ENCODE peak calls at places on chromosomes 11 and 22, in five cellular contexts. One of them, this sample, is unnamed.
A peak's percentile ranks its signal among the peaks of the same experiment; 100 is the strongest.

GRCh38 chr22:18042685-18043084 is 18.3 kb upstream of the MICAL3 start:
- DNase-seq in SK-N-SH: no peak
- DNase-seq in HepG2: no peak
- DNase-seq in K562: no peak
- DNase-seq in GM12878: no peak
- DNase-seq in this sample: no peak

GRCh38 chr11:130162733-130163132 is 3.2 kb downstream of the ST14 start:
- DNase-seq in SK-N-SH: no peak
- DNase-seq in HepG2: no peak
- DNase-seq in K562: no peak
- DNase-seq in GM12878: no peak
- DNase-seq in this sample: no peak

GRCh38 chr22:37242395-37242918 is 1.6 kb downstream of the RAC2 start:
- DNase-seq in SK-N-SH: peak; percentile 60
- DNase-seq in HepG2: no peak
- DNase-seq in K562: peak; percentile 89
- DNase-seq in GM12878: peak; percentile 92
- DNase-seq in this sample: no peak

GRCh38 chr11:120057595-120058581 is 80.0 kb downstream of the TRIM29 start:
- DNase-seq in SK-N-SH: no peak
- DNase-seq in HepG2: peak; percentile 5
- DNase-seq in K562: no peak
- DNase-seq in GM12878: no peak
- DNase-seq in this sample: no peak

GRCh38 chr22:42895087-42895486 is 38.0 kb upstream of the ARFGAP3 start:
- DNase-seq in SK-N-SH: no peak
- DNase-seq in HepG2: no peak
- DNase-seq in K562: no peak
- DNase-seq in GM12878: peak; percentile 76
- DNase-seq in this sample: no peak

GRCh38 chr11:65108469-65109123 is 3.1 kb upstream of the TM7SF2 start:
- DNase-seq in SK-N-SH: no peak
- DNase-seq in HepG2: no peak
- DNase-seq in K562: no peak
- DNase-seq in GM12878: no peak
- DNase-seq in this sample: no peak

GRCh38 chr11:79419120-79419519 is 21.7 kb downstream of the TENM4 start:
- DNase-seq in SK-N-SH: no peak
- DNase-seq in HepG2: peak; percentile 7
- DNase-seq in K562: no peak
- DNase-seq in GM12878: no peak
- DNase-seq in this sample: no peak

GRCh38 chr22:49768961-49769690 is 58.5 kb downstream of the BRD1 start:
- DNase-seq in SK-N-SH: peak; percentile 40
- DNase-seq in HepG2: no peak
- DNase-seq in K562: no peak
- DNase-seq in GM12878: no peak
- DNase-seq in this sample: no peak

DNA sequence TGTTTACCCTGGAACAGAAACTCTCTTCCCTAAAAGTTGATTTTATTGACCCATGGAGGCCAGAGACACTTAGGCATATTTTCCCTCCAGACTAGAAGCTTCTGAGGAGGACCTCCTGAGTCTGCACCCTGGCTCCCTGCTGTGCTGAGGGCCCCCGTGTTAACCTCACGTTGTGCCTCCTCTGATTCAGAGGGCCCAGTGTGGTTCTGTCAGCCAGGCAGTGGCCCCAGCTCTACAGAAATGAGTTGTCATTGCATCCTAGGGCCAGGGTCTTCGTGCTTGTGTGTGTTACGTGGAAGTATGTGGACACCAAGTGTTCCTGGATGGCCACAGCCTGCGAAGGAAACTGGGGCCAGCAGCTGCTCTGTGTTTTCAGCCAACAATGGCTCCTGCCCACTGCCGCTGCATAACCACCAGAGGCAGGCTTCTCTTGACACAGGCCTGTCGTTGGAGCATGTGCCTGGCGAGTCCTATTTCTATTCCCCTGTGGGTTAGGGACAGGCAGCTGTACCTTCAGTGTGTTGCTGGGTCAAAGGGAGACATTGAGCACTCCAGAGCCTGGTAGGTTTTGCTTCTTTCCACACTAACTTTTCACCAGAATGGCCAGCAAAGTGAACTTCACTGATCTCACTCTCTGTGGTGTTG is 44.5 kb downstream of the MED15 start:
- DNase-seq in SK-N-SH: no peak
- DNase-seq in HepG2: peak; percentile 53
- DNase-seq in K562: no peak
- DNase-seq in GM12878: no peak
- DNase-seq in this sample: no peak
- TF ChIP-seq FOXM1 in SK-N-SH: no peak
- TF ChIP-seq FOXM1 in HepG2: no peak
- TF ChIP-seq FOXM1 in K562: no peak
- TF ChIP-seq FOXM1 in GM12878: no peak
- TF ChIP-seq FOXM1 in this sample: no peak

GRCh38 chr11:57460017-57460755 is at the start of gene RTN4RL2:
- DNase-seq in SK-N-SH: peak; percentile 91
- DNase-seq in HepG2: peak; percentile 48
- DNase-seq in K562: peak; percentile 90
- DNase-seq in GM12878: no peak
- DNase-seq in this sample: peak; percentile 79
- TF ChIP-seq FOXM1 in SK-N-SH: no peak
- TF ChIP-seq FOXM1 in HepG2: no peak
- TF ChIP-seq FOXM1 in K562: no peak
- TF ChIP-seq FOXM1 in GM12878: no peak
- TF ChIP-seq FOXM1 in this sample: no peak

GRCh38 chr11:47241740-47242400 is 6.7 kb downstream of the ACP2 start:
- DNase-seq in SK-N-SH: peak; percentile 3
- DNase-seq in HepG2: no peak
- DNase-seq in K562: no peak
- DNase-seq in GM12878: no peak
- DNase-seq in this sample: no peak
- TF ChIP-seq FOXM1 in SK-N-SH: no peak
- TF ChIP-seq FOXM1 in HepG2: no peak
- TF ChIP-seq FOXM1 in K562: no peak
- TF ChIP-seq FOXM1 in GM12878: no peak
- TF ChIP-seq FOXM1 in this sample: no peak

GRCh38 chr11:123438191-123438627 is 8.1 kb downstream of the GRAMD1B start:
- DNase-seq in SK-N-SH: no peak
- DNase-seq in HepG2: no peak
- DNase-seq in K562: no peak
- DNase-seq in GM12878: no peak
- DNase-seq in this sample: no peak
- TF ChIP-seq FOXM1 in SK-N-SH: no peak
- TF ChIP-seq FOXM1 in HepG2: no peak
- TF ChIP-seq FOXM1 in K562: no peak
- TF ChIP-seq FOXM1 in GM12878: no peak
- TF ChIP-seq FOXM1 in this sample: no peak

DNA sequence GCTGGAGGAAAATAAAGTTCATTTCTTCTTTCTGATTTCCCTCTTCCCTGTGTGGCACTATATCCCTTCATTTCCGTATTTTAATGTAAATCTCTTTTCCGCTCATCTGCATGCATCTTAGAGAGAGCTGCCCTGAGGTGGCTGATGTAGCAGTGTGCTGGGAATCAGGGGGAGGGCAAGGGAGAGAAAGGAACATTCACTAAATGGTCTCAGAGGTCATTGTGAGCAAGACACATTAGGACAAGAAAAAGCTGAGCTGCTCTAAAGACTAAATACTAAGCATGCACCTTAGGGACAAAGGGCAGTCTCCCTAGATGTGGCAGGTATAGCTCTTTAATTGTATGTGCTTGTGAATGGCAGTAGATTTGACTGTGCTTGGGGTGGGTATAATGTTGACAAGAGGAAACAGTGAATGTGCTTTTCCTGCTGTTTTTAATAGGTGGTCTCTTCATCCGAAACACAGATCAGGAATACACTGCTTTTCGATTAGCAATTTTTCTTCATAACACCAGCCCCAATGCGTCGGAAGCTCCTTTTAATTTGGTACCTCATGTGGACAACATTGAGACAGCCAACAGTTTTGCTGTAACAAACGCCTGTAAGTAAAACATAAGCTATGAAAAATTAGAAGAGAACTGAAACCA is 2.1 kb downstream of the GRIA4 start:
- DNase-seq in SK-N-SH: peak; percentile 19
- DNase-seq in HepG2: no peak
- DNase-seq in K562: no peak
- DNase-seq in GM12878: no peak
- DNase-seq in this sample: no peak
- TF ChIP-seq FOXM1 in SK-N-SH: no peak
- TF ChIP-seq FOXM1 in HepG2: no peak
- TF ChIP-seq FOXM1 in K562: no peak
- TF ChIP-seq FOXM1 in GM12878: no peak
- TF ChIP-seq FOXM1 in this sample: no peak

DNA sequence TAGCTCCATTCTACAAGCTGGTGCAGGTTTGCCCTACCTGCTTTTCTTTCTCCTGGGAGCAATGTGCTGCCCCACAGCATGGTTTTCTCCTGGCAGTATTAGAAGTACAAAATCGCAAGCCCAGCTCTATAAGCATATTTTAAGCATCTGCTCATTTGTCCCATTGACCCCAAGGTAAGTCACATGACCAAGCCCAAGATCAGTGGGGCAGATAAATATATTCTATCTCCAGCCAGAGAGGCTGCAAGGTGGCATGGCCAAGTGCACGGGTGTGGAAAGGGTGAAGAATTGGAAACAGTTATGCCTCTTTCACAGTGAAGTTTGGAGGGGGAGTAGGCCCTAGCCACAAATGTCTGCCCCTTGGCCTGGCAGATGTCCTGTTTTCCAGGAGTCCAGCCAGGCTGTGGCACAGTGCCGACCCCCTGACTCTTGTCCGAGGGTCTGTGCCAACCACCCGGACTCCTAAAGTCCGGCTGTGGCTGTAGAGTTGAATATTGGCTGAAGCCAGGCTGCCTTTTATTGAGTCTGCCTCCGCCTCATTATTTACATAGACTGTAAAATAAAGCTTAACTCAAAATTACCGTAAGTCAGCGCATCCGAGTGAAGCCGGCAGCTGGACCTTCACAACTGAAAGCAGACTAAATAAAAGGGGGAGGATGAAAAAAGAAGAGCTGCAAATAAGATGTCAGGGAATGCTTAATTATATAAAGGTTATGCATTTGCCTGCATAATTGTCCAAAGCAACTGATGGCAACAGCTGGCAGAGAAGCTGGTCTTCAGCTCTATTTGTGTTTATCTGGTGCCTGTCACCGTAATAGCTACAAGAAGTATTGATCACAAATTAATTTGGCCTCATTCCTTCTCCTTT is 165.6 kb downstream of the COMMD9 start:
- DNase-seq in SK-N-SH: no peak
- DNase-seq in HepG2: no peak
- DNase-seq in K562: no peak
- DNase-seq in GM12878: no peak
- DNase-seq in this sample: no peak
- TF ChIP-seq FOXM1 in SK-N-SH: no peak
- TF ChIP-seq FOXM1 in HepG2: no peak
- TF ChIP-seq FOXM1 in K562: no peak
- TF ChIP-seq FOXM1 in GM12878: no peak
- TF ChIP-seq FOXM1 in this sample: no peak

DNA sequence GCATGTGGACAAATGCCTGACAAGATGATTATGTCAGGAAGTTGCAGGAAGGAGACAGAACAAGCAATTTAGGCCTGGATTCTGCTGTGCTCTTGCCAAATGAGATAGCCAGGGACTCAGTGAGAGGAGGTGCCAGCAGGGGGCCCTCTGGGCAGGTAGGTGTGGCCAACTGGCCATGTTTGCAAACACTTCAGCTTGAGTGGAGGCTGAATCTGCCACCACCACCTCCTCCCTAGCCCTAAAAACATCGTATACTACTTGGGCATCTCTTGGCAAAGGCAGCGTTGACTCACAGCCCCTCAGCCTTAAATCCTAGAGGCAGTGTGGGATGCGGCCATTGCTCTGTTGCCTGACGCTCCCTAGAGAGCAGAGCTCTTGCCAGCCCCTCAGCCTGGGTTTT is 95.1 kb upstream of the PLET1 start:
- DNase-seq in SK-N-SH: peak; percentile 46
- DNase-seq in HepG2: no peak
- DNase-seq in K562: peak; percentile 38
- DNase-seq in GM12878: no peak
- DNase-seq in this sample: peak; percentile 47
- TF ChIP-seq FOXM1 in SK-N-SH: no peak
- TF ChIP-seq FOXM1 in HepG2: no peak
- TF ChIP-seq FOXM1 in K562: no peak
- TF ChIP-seq FOXM1 in GM12878: no peak
- TF ChIP-seq FOXM1 in this sample: no peak

DNA sequence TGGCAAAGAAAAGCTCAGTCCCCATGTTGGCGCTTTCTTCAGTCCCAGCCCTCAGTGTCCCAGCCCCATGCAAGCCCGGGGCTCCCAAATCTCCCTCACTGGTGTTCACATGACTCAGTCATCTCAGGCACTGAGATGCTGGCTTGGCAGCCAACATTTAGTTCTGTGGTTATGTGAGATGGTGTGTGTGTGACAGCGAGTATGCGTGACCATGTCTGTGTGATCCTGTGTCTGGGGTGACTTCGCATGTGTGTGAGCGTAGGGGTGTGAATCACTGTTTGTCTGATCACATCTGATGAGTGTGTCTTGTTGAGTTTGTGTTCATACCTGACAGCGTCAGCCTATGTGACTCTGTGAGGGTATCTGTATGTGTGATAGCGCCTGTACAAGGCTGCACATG is 16.2 kb downstream of the CREB3L1 start:
- DNase-seq in SK-N-SH: no peak
- DNase-seq in HepG2: no peak
- DNase-seq in K562: no peak
- DNase-seq in GM12878: no peak
- DNase-seq in this sample: no peak
- TF ChIP-seq FOXM1 in SK-N-SH: no peak
- TF ChIP-seq FOXM1 in HepG2: no peak
- TF ChIP-seq FOXM1 in K562: no peak
- TF ChIP-seq FOXM1 in GM12878: no peak
- TF ChIP-seq FOXM1 in this sample: no peak